ENCODE peak calls at places on chromosome 22, in eight cellular contexts. S, P, L, A, H, E, I and G are unnamed samples.

GRCh38 chr22:25174888-25175411 is 24.7 kb upstream of the CRYBB3 start:
- DNase-seq in E (no peak), A (no peak), S (no peak), H (no peak), L (no peak), P (no peak), I (no peak), G (no peak)

GRCh38 chr22:33873666-33874065 is 46.6 kb downstream of the LARGE1 start:
- DNase-seq in H (no peak), L (no peak), S (no peak), I (no peak), A (no peak), E (no peak), P (no peak), G (no peak)

GRCh38 chr22:49935561-49935960 is 17.1 kb downstream of the CRELD2 start:
- DNase-seq in H (no peak), E (no peak), L (no peak), P (peak), I (no peak), S (no peak), A (no peak), G (no peak)

GRCh38 chr22:46625113-46625842 is 5.1 kb downstream of the GRAMD4 start:
- DNase-seq in L (no peak), A (no peak), S (no peak), E (no peak), I (no peak), P (no peak), H (no peak), G (no peak)

GRCh38 chr22:21766933-21767462 is 31.4 kb upstream of the YPEL1 start:
- DNase-seq in I (no peak), P (peak), E (no peak), S (no peak), H (no peak), A (no peak), L (peak), G (no peak)

GRCh38 chr22:30305519-30305905 is 16.2 kb upstream of the CASTOR1 start:
- DNase-seq in I (no peak), L (peak), A (no peak), S (no peak), E (no peak), P (peak), H (peak), G (no peak)

GRCh38 chr22:21943571-21944448 is 8.8 kb downstream of the PPM1F start:
- DNase-seq in S (no peak), P (no peak), A (no peak), I (no peak), H (no peak), L (no peak), E (no peak), G (no peak)

GRCh38 chr22:36330655-36331305 is 57.0 kb downstream of the MYH9 start:
- DNase-seq in S (no peak), A (no peak), I (no peak), L (no peak), E (peak), P (peak), H (no peak), G (peak)

GRCh38 chr22:24189249-24190158 is 8.2 kb downstream of the SUSD2 start:
- DNase-seq in E (peak), A (peak), S (no peak), L (peak), P (peak), I (no peak), H (no peak), G (no peak)

GRCh38 chr22:27880778-27881394 is 38.2 kb downstream of the PITPNB start:
- DNase-seq in E (peak), A (peak), S (no peak), P (peak), I (peak), H (peak), L (no peak), G (no peak)

GRCh38 chr22:24072361-24072760 is 61.3 kb downstream of the CABIN1 start:
- DNase-seq in I (no peak), E (no peak), H (no peak), S (no peak), A (no peak), L (no peak), P (no peak), G (no peak)

GRCh38 chr22:48709453-48709852 is 1118.2 kb downstream of the BRD1 start:
- DNase-seq in E (no peak), H (no peak), A (no peak), L (no peak), I (no peak), P (no peak), S (no peak), G (no peak)

GRCh38 chr22:44088976-44089570 is 65.0 kb downstream of the PARVB start:
- DNase-seq in H (no peak), P (peak), E (peak), S (peak), I (no peak), A (no peak), L (no peak), G (peak)

GRCh38 chr22:38987171-38987895 is 5.2 kb downstream of the APOBEC3B start:
- DNase-seq in H (no peak), L (no peak), I (no peak), E (no peak), S (no peak), P (no peak), A (no peak), G (no peak)

GRCh38 chr22:42630901-42631602 is 9.3 kb downstream of the ATP5MGL start:
- DNase-seq in I (no peak), A (no peak), S (no peak), P (no peak), E (no peak), L (no peak), H (no peak), G (no peak)

GRCh38 chr22:23365524-23365923 is 185.2 kb downstream of the BCR start:
- DNase-seq in E (no peak), S (no peak), H (no peak), A (no peak), P (no peak), L (no peak), I (no peak), G (no peak)

GRCh38 chr22:48984639-48985038 is 843.0 kb downstream of the BRD1 start:
- DNase-seq in S (no peak), E (no peak), P (no peak), H (no peak), A (no peak), I (no peak), L (no peak), G (no peak)

GRCh38 chr22:48697694-48698276 is 1129.9 kb downstream of the BRD1 start:
- DNase-seq in I (no peak), E (no peak), A (no peak), L (no peak), S (no peak), H (no peak), P (no peak), G (no peak)

GRCh38 chr22:42173183-42173926 is 42.7 kb upstream of the CYP2D6 start:
- DNase-seq in E (no peak), P (no peak), H (no peak), S (no peak), A (no peak), L (no peak), I (no peak), G (no peak)

GRCh38 chr22:39820266-39820665 is 73.3 kb downstream of the ENTHD1 start:
- DNase-seq in A (no peak), E (peak), I (no peak), H (no peak), S (no peak), P (peak), L (no peak), G (no peak)

GRCh38 chr22:27416553-27417427 is 384.8 kb downstream of the MN1 start:
- DNase-seq in A (peak), E (peak), H (no peak), P (no peak), L (no peak), S (no peak), I (peak), G (no peak)

GRCh38 chr22:19817561-19818263 is 37.0 kb downstream of the GNB1L start:
- DNase-seq in E (no peak), S (no peak), A (no peak), L (peak), P (no peak), H (no peak), I (no peak), G (peak)

GRCh38 chr22:45262931-45263789 is 21.6 kb upstream of the UPK3A start:
- DNase-seq in E (no peak), L (no peak), P (peak), I (peak), S (no peak), H (peak), A (no peak), G (no peak)

GRCh38 chr22:23226497-23226850 is 46.2 kb downstream of the BCR start:
- DNase-seq in E (no peak), I (no peak), A (no peak), P (no peak), H (no peak), L (no peak), S (no peak), G (no peak)

GRCh38 chr22:43263645-43264514 is 76.9 kb upstream of the TTLL12 start:
- DNase-seq in I (peak), P (peak), H (peak), S (no peak), E (peak), A (no peak), L (peak), G (no peak)

GRCh38 chr22:41238570-41239442 is 1.9 kb downstream of the CHADL start:
- DNase-seq in E (no peak), I (no peak), S (no peak), L (no peak), H (no peak), A (no peak), P (no peak), G (no peak)

GRCh38 chr22:44597616-44598015 is 99.6 kb upstream of the RTL6 start:
- DNase-seq in P (no peak), E (peak), I (peak), L (no peak), S (no peak), H (no peak), A (no peak), G (peak)

GRCh38 chr22:20239951-20240773 is 28.0 kb downstream of the RTN4R start:
- DNase-seq in A (no peak), P (no peak), L (no peak), I (peak), H (no peak), E (no peak), S (peak), G (no peak)

GRCh38 chr22:22770280-22770871 is 117.2 kb upstream of the IGLL5 start:
- DNase-seq in H (no peak), A (no peak), S (no peak), E (peak), I (peak), P (peak), L (peak), G (peak)

GRCh38 chr22:39474351-39474991 is 17.7 kb downstream of the MGAT3 start:
- DNase-seq in S (no peak), L (no peak), E (peak), A (peak), H (no peak), I (no peak), P (no peak), G (no peak)

GRCh38 chr22:30695351-30695762 is 683 bp downstream of the OSBP2 start:
- DNase-seq in I (no peak), E (no peak), A (no peak), H (no peak), S (no peak), P (no peak), L (no peak), G (no peak)